ENCODE peak calls at places on chromosomes 12 and 14, in five cellular contexts. E is testis, Q is uterus, P is IMR-90, N is transverse colon. C is an unnamed sample.
A peak's percentile ranks its signal among the peaks of the same experiment; 100 is the strongest.

GRCh38 chr14:90628825-90629224 is 187.4 kb downstream of the TTC7B start:
- DNase-seq in E (peak; percentile 74), Q (no peak), P (no peak), N (no peak), C (no peak)

GRCh38 chr12:120702629-120703028 is 7.6 kb upstream of the UNC119B start:
- DNase-seq in E (no peak), Q (no peak), P (no peak), N (no peak), C (no peak)

GRCh38 chr12:52415870-52416750 is 10.0 kb upstream of the KRT82 start:
- DNase-seq in E (peak; percentile 37), Q (peak; percentile 83), P (peak; percentile 71), N (peak; percentile 26), C (peak; percentile 66)

GRCh38 chr12:51579321-51579850 is 11.6 kb upstream of the SCN8A start:
- DNase-seq in E (no peak), Q (no peak), P (no peak), N (no peak), C (no peak)

GRCh38 chr12:48092606-48093005 is 13.3 kb downstream of the SENP1 start:
- DNase-seq in E (no peak), Q (no peak), P (peak; percentile 50), N (no peak), C (no peak)

GRCh38 chr12:116551952-116552749 is 7.0 kb upstream of the MAP1LC3B2 start:
- DNase-seq in E (peak; percentile 44), Q (no peak), P (peak; percentile 86), N (no peak), C (no peak)

GRCh38 chr14:73878436-73878835 is 8.2 kb upstream of the ZNF410 start:
- DNase-seq in E (no peak), Q (no peak), P (peak; percentile 92), N (no peak), C (no peak)

GRCh38 chr12:89709994-89710872 is 1.6 kb upstream of the ATP2B1 start:
- DNase-seq in E (peak; percentile 63), Q (peak; percentile 55), P (peak; percentile 54), N (peak; percentile 67), C (peak; percentile 85)

GRCh38 chr14:23115492-23115850 is 3.6 kb downstream of the CEBPE start:
- DNase-seq in E (no peak), Q (no peak), P (no peak), N (no peak), C (no peak)

GRCh38 chr12:108912361-108912760 is 32.5 kb downstream of the DAO start:
- DNase-seq in E (no peak), Q (no peak), P (no peak), N (no peak), C (no peak)

DNA sequence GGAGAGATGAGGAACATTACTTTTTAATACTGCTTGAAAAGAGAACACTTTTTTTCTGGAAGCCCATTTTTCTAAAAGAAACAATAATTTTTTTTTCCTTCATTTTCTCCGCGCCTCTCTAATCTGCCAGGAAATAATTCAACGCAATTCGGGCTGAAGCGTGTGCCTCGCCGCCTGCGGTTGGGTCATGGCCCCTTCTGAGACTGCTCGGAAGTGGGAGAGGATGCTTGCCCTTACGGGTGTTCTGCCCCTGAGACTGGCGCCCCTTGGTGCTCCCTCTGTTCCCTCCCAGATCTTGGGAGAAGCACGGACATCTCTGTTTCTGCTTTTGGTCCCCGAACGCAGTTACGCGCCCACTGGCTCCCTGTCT is 332 bp upstream of the TBC1D30 start:
- DNase-seq in E (no peak), Q (no peak), P (no peak), N (no peak), C (no peak)
- H3K4me3 ChIP-seq in E (peak overlapping the region; percentile 36), Q (peak overlapping the region; percentile 32), P (peak overlapping the region; percentile 33), N (peak overlapping the region; percentile 38), C (peak overlapping the region; percentile 45)

DNA sequence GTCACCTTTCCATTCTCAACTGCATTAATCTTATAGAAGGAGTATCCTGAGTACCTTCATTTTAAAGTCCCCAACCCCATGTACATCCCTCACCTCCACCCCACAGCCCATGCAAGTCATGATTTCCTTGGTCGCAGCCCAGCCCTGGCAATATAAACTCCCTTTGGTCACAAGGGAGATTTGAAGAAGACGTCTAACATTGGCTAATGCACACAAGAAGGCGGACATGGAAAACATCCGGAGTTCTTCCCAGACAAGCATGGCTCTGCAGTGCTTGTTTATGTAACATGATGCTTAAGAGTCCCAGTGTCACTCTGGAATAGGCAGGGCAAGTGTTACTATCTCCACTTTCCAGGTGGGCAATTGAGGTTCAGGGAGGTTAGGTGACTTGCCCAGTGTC is 277.6 kb downstream of the DPF3 start:
- DNase-seq in E (peak; percentile 45), Q (no peak), P (peak; percentile 91), N (no peak), C (no peak)
- H3K4me1 ChIP-seq in E (peaks cover 49% of the 10 kb centered on the region), Q (peaks cover 10% of the 10 kb centered on the region), P (peaks cover 37% of the 10 kb centered on the region), N (no peaks in the 10 kb centered on the region), C (peaks cover 55% of the 10 kb centered on the region)

DNA sequence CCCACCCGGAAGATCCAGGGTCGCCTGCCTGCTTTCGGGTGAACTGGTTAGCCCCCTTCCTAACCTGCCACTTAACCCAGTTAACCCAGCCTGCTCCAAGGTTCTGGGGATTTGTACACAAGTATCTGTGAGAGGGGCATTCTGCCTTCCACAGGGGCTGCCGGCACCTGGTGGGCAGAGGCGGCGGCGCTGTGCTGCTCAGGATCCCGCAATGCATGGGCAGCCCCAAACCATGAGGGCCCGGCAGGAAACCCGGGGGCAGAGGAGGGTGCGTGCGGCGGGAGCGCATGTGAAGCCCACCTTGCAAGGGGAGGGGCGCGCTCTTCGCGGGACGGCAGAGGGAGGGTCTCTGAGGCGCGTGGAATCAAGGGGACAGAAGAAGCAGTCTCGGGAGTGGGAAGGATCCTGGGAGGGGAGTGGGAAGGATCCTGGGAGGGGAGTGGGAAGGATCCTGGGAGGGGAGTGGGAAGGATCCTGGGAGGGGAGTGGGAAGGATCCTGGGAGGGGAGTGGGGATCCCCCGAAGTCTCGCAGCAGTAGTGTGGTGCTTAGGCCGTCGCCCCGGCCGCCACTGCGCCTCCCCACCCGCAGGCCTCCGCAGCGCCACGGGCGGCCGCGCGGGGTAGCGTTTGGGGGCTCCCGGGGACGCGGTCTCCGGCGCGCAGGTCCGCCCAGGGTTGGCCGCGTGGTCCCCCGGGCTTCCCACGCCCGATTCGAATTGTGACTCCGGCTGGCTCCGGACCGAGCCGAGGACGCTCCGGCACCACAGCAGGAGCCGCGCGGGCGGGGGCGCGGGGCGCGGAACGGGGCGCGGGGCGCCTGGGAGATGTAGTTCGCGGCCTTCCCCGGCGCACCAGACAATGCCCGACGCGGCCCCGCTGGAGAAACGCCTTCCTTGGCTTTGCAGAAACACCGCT is 4.9 kb upstream of the MTA1 start:
- DNase-seq in E (peak; percentile 78), Q (peak; percentile 64), P (peak; percentile 52), N (peak; percentile 73), C (peak; percentile 89)
- TF ChIP-seq POLR2A in E (no peak), Q (peak; percentile 35), P (no peak), N (no peak), C (no peak)

DNA sequence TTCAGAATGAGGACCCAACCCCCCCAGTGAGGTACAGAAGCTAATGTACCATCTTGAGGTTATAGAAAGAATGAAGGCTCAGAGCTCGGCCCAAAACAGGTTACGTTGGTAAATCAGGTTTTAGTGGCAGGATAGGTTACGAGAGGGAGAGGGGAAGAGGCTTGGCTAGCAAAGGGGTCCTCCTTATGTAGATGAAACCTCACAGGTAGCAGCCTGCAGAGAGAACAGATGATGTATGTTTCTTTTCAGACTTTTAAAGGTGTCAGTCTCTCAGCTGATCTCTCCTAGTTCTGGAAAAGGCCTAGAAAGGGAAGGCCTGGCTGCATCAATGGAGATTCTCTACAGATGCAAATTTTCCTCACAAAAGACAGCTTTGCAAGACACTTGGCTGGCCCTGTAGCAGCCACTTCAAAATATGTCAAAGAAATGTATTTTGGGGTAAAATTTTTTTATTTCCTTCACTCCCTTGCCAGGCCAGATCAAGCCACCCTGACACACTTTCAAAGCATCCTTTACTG is 71.7 kb upstream of the CPSF6 start:
- DNase-seq in E (no peak), Q (no peak), P (no peak), N (no peak), C (no peak)
- H3K4me3 ChIP-seq in E (no peak overlapping the region), Q (no peak overlapping the region), P (no peak overlapping the region), N (no peak overlapping the region), C (no peak overlapping the region)

GRCh38 chr14:95137804-95138167 is 19.5 kb downstream of the DICER1 start:
- DNase-seq in E (peak; percentile 31), Q (no peak), P (no peak), N (peak; percentile 33), C (no peak)

GRCh38 chr14:95142208-95142607 is 15.1 kb downstream of the DICER1 start:
- DNase-seq in E (no peak), Q (no peak), P (no peak), N (no peak), C (no peak)

GRCh38 chr14:95138876-95139275 is 18.5 kb downstream of the DICER1 start:
- DNase-seq in E (no peak), Q (no peak), P (peak; percentile 18), N (no peak), C (no peak)

GRCh38 chr14:95141684-95142083 is 15.6 kb downstream of the DICER1 start:
- DNase-seq in E (no peak), Q (no peak), P (no peak), N (no peak), C (no peak)

GRCh38 chr14:95140060-95140858 is 17.1 kb downstream of the DICER1 start:
- DNase-seq in E (no peak), Q (no peak), P (peak; percentile 58), N (no peak), C (no peak)
- H3K4me1 ChIP-seq in E (peaks cover 63% of the 10 kb centered on the region), Q (peaks cover 3% of the 10 kb centered on the region), P (peaks cover 6% of the 10 kb centered on the region), N (peaks cover 13% of the 10 kb centered on the region), C (peaks cover 13% of the 10 kb centered on the region)

GRCh38 chr14:24172261-24172860 is 481 bp downstream of the REC8 start:
- DNase-seq in E (no peak), Q (no peak), P (no peak), N (no peak), C (no peak)

GRCh38 chr14:24171422-24172260 is at the start of gene REC8:
- DNase-seq in E (peak; percentile 87), Q (peak; percentile 81), P (no peak), N (peak; percentile 74), C (peak; percentile 70)

GRCh38 chr14:24164591-24164991 is 3.5 kb downstream of the IRF9 start:
- DNase-seq in E (no peak), Q (no peak), P (no peak), N (no peak), C (peak; percentile 52)

GRCh38 chr14:24165785-24166184 is 4.7 kb downstream of the IRF9 start:
- DNase-seq in E (no peak), Q (no peak), P (no peak), N (no peak), C (no peak)

GRCh38 chr14:24167527-24168114 is 4.3 kb upstream of the REC8 start:
- DNase-seq in E (no peak), Q (no peak), P (no peak), N (no peak), C (no peak)
- TF ChIP-seq POLR2A in E (no peak), Q (no peak), P (no peak), N (no peak), C (no peak)

DNA sequence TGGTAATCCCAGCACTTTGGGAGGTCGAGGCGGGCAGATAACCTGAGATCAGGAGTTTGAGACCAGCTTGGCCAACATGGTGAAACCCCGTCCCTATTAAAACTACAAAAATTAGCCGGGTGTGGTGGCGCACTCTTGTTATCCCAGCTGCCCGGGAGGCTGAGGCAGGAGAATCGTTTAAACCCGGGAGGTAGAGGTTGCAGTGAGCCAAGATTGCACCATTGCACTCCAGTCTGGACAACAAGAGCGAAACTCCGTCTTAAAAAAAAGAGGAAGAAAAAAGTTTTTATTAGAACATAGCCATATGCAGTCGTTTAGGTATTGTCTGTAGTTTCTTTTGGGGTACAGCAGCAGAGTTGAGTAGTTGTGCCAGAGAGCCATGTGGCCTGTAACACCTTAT is 2.0 kb downstream of the ADIPOR2 start:
- DNase-seq in E (no peak), Q (no peak), P (no peak), N (no peak), C (no peak)
- H3K4me3 ChIP-seq in E (no peak overlapping the region), Q (no peak overlapping the region), P (no peak overlapping the region), N (no peak overlapping the region), C (no peak overlapping the region)

C was measured in heart left ventricle.